ENCODE peak calls at places on chromosomes 6 and 20, in five cellular contexts. I is H9, O is neuronal stem cell, G is trophoblast cell, Z is H1. X is an unnamed sample.

GRCh38 chr6:170043150-170043819 is 247.6 kb downstream of the DLL1 start:
- DNase-seq in G (no peak), O (no peak), Z (no peak), I (no peak), X (no peak)

GRCh38 chr6:147936703-147937102 is 405.9 kb upstream of the SASH1 start:
- DNase-seq in G (peak), Z (no peak), I (no peak), O (no peak), X (no peak)

GRCh38 chr6:16624631-16625299 is 136.5 kb downstream of the ATXN1 start:
- DNase-seq in G (peak), I (no peak), O (no peak), Z (no peak), X (no peak)

GRCh38 chr6:168247456-168248147 is 72.0 kb downstream of the DACT2 start:
- DNase-seq in Z (no peak), I (no peak), G (no peak), O (no peak), X (peak)

GRCh38 chr6:7052441-7052936 is 55.3 kb upstream of the RREB1 start:
- DNase-seq in G (no peak), Z (peak), O (peak), I (peak), X (peak)

GRCh38 chr6:159758031-159759001 is 3.5 kb upstream of the ACAT2 start:
- DNase-seq in G (peak), Z (no peak), I (peak), O (no peak), X (peak)

GRCh38 chr6:170005680-170006470 is 254.5 kb downstream of the ERMARD start:
- DNase-seq in O (no peak), I (peak), Z (no peak), G (peak), X (no peak)

GRCh38 chr20:4929686-4930397 is 71.5 kb downstream of the SLC23A2 start:
- DNase-seq in O (no peak), Z (no peak), I (no peak), G (no peak), X (no peak)

GRCh38 chr6:170080828-170081368 is 210.0 kb downstream of the DLL1 start:
- DNase-seq in I (peak), G (no peak), O (peak), Z (peak), X (no peak)

GRCh38 chr6:69865126-69865525 is 1.2 kb upstream of the COL19A1 start:
- DNase-seq in Z (no peak), O (no peak), G (no peak), I (no peak), X (peak)

GRCh38 chr6:137892271-137892708 is 25.2 kb downstream of the TNFAIP3 start:
- DNase-seq in G (peak), Z (no peak), O (no peak), I (no peak), X (peak)

DNA sequence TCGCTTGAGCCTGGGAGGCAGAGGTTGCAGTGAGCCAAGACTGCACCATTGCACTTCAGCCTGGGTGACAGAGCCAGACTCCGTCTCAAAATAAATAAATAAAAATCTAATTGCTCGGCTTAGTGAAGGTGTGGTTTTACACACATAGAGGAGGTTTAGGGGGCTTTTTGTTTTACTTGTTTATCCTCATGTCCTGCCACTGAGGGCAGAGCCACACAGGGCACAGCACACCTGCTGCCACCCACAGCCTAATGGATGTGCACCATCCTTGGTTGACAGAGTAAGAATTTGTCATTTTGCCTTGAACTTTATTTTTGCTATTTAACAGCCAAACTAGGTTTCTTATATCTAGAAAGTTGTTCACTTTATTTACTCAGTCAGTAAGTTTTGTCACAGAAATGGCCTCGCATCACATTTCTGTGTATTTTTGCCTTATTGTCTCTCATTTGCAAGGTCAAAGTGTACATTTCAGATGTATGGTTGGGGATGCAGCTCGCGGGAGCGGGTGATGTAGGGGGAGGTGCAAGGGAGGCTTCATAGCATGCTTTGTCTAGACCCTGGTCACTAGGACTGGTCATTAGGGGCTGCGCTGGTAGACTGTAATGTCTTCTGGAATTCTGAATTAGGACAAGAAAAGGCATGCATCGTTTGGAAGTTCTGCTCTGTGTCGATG is 67.8 kb upstream of the NAA20 start:
- DNase-seq in O (no peak), G (no peak), I (no peak), Z (no peak), X (no peak)
- H2BK12ac ChIP-seq in O (no peak), G (peak), I (no peak), Z (no peak), X (no peak)

GRCh38 chr6:10481101-10481500 is 40.0 kb upstream of the GCNT2 start:
- DNase-seq in O (no peak), Z (no peak), I (no peak), G (no peak), X (no peak)
- H2BK12ac ChIP-seq in O (no peak), Z (no peak), I (no peak), G (no peak), X (no peak)

GRCh38 chr20:48287552-48288170 is 502.4 kb upstream of the SULF2 start:
- DNase-seq in Z (no peak), G (peak), I (no peak), O (no peak), X (no peak)

GRCh38 chr20:48292806-48293205 is 507.5 kb upstream of the SULF2 start:
- DNase-seq in G (no peak), Z (no peak), I (peak), O (peak), X (no peak)

GRCh38 chr20:48286571-48287551 is 501.6 kb upstream of the SULF2 start:
- DNase-seq in Z (no peak), O (no peak), I (no peak), G (no peak), X (no peak)

GRCh38 chr20:48285656-48286055 is 500.4 kb upstream of the SULF2 start:
- DNase-seq in O (no peak), I (no peak), Z (no peak), G (no peak), X (no peak)

DNA sequence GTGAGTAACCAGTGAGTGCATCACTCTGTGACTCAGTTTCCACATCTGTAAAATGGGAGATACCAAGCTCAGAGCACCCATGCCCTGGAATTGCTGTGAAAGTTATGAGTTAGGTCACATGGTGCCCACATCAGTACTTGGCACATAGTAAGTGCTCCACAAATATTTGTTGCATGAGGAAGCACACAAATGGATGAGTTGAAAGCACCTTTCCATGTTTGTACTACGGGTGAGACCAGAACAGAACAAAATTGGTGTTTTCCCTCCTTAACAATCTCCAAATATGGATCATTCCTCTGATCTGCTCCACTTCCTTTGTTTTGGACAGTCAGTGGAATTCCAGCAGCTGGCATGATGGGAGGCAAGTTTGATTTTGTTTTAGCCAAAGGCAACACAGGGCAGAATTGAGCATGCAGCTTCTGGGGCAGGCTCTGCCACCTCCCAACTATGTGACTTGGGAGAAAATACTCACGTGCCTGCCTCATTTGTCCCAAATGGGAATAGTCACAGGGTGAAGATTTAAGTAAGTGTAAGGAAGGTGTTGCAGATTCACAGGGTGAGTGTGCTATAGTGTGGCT is 503.7 kb upstream of the SULF2 start:
- DNase-seq in O (no peak), G (peak), I (no peak), Z (no peak), X (no peak)
- H2BK12ac ChIP-seq in O (no peak), G (no peak), I (no peak), Z (no peak), X (no peak)

DNA sequence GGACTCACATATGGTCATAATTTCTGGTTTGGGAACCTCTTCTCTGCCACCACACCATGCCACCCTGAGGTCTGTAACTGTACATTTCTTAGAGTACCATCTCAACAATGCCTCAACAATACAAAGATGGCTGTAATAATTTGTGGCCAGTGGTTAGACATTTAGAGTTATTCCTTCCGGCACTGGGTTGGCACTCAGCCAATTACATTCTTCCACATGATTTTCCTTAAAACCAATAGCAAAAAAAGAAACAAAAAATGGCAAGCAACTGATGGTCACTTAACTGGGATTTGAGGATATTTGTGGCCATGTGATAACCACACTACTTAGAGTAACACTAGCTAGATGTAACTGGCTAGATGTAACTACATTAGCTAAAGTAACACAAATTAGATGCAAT is 79.9 kb downstream of the SEL1L2 start:
- DNase-seq in Z (no peak), O (no peak), I (no peak), G (no peak), X (no peak)
- H2BK12ac ChIP-seq in Z (no peak), O (no peak), I (no peak), G (no peak), X (no peak)

X was measured in mesenchymal stem cell.